ENCODE peak calls at places on chromosomes 13 and 19, in five cellular contexts. One of them, this sample, is unnamed.

GRCh38 chr19:334296-335071 is 10.1 kb downstream of the MIER2 start:
- DNase-seq in stomach: no peak
- DNase-seq in GM12865: no peak
- DNase-seq in endothelial cell: no peak
- DNase-seq in GM13976: no peak
- DNase-seq in this sample: no peak

GRCh38 chr19:55617426-55617825 is 6.9 kb downstream of the ZNF784 start:
- DNase-seq in stomach: no peak
- DNase-seq in GM12865: no peak
- DNase-seq in endothelial cell: no peak
- DNase-seq in GM13976: no peak
- DNase-seq in this sample: no peak

GRCh38 chr13:48977973-48978372 is 2.3 kb downstream of the FNDC3A start:
- DNase-seq in stomach: no peak
- DNase-seq in GM12865: peak
- DNase-seq in endothelial cell: no peak
- DNase-seq in GM13976: no peak
- DNase-seq in this sample: no peak

GRCh38 chr13:113399755-113400149 is 35.8 kb upstream of the GRTP1 start:
- DNase-seq in stomach: no peak
- DNase-seq in GM12865: no peak
- DNase-seq in endothelial cell: no peak
- DNase-seq in GM13976: no peak
- DNase-seq in this sample: no peak

GRCh38 chr19:18128044-18128443 is 24.9 kb upstream of the PIK3R2 start:
- DNase-seq in stomach: no peak
- DNase-seq in GM12865: no peak
- DNase-seq in endothelial cell: no peak
- DNase-seq in GM13976: no peak
- DNase-seq in this sample: peak

GRCh38 chr19:29547981-29548380 is 22.2 kb downstream of the VSTM2B start:
- DNase-seq in stomach: peak
- DNase-seq in GM12865: no peak
- DNase-seq in endothelial cell: no peak
- DNase-seq in GM13976: no peak
- DNase-seq in this sample: no peak

GRCh38 chr19:16514383-16515019 is 18.3 kb downstream of the C19orf44 start:
- DNase-seq in stomach: no peak
- DNase-seq in GM12865: no peak
- DNase-seq in endothelial cell: no peak
- DNase-seq in GM13976: no peak
- DNase-seq in this sample: no peak

GRCh38 chr19:14479985-14480694 is 5.0 kb upstream of the PTGER1 start:
- DNase-seq in stomach: peak
- DNase-seq in GM12865: peak
- DNase-seq in endothelial cell: peak
- DNase-seq in GM13976: peak
- DNase-seq in this sample: peak

GRCh38 chr19:52946322-52947310 is 16.1 kb downstream of the ZNF816 start:
- DNase-seq in stomach: peak
- DNase-seq in GM12865: no peak
- DNase-seq in endothelial cell: peak
- DNase-seq in GM13976: no peak
- DNase-seq in this sample: no peak

GRCh38 chr19:15378529-15379082 is 981 bp downstream of the AKAP8 start:
- DNase-seq in stomach: peak
- DNase-seq in GM12865: peak
- DNase-seq in endothelial cell: peak
- DNase-seq in GM13976: peak
- DNase-seq in this sample: peak

GRCh38 chr19:33864311-33864850 is 67.7 kb downstream of the KCTD15 start:
- DNase-seq in stomach: peak
- DNase-seq in GM12865: no peak
- DNase-seq in endothelial cell: no peak
- DNase-seq in GM13976: no peak
- DNase-seq in this sample: no peak

DNA sequence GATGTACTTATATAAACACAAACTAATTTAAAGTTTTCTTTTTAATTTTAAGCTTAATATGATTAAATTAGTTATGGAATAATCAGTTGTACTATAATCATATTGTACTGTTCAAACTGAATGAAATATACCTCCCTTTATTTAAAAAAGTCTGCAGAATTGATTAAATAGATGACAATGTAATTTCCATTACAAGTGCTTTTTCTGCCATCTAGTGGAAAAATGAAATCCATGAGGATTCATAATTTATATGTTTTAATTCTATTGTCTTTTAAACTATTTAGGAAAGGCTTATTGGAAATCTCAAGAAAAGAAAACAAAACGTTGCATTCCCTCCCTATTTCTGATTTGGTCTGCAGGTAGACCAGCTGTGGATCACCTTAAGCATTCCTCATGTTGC is 30.8 kb downstream of the MZT1 start:
- DNase-seq in stomach: no peak
- DNase-seq in GM12865: no peak
- DNase-seq in endothelial cell: no peak
- DNase-seq in GM13976: no peak
- DNase-seq in this sample: no peak
- TF ChIP-seq CTCF in stomach: no peak
- TF ChIP-seq CTCF in GM12865: no peak
- TF ChIP-seq CTCF in endothelial cell: no peak
- TF ChIP-seq CTCF in GM13976: no peak
- TF ChIP-seq CTCF in this sample: peak

DNA sequence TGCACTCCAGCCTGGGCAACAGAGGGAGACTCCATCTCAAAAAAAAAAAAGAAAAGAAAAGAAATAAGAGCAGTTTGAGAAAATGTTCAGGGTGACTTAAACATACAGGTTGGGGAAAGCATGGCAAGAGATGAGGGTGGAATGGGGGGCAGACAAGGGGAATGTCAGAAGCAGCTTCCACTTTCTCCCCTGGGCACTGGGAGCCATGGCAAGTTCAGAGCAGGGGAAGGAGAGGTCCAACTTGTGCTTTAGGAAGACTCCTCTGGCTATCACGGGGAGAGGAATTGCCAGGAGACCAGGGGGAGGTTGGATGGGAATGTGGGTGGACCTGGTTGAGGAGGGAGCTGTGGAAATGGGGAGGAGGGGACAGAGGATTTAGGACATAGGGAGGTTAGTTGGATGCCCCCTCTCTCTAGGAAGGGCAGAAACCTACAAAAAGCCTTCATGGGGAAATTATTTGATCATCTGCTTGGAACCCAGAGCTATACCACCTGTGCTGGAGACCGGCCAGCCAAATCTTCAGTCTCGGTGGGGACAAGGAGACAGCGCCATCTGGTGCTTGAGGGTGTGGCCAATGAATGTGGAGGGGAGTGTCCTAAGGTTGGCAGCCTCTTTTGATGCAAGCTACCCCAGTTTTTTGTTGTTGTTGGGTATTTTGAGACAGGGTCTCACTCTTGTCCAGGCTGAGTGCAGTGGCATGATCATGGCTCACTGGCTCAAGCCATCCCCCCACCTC is 7.3 kb upstream of the STRN4 start:
- DNase-seq in stomach: peak
- DNase-seq in GM12865: peak
- DNase-seq in endothelial cell: peak
- DNase-seq in GM13976: peak
- DNase-seq in this sample: peak
- TF ChIP-seq CTCF in stomach: no peak
- TF ChIP-seq CTCF in GM12865: peak
- TF ChIP-seq CTCF in endothelial cell: peak
- TF ChIP-seq CTCF in GM13976: peak
- TF ChIP-seq CTCF in this sample: peak

DNA sequence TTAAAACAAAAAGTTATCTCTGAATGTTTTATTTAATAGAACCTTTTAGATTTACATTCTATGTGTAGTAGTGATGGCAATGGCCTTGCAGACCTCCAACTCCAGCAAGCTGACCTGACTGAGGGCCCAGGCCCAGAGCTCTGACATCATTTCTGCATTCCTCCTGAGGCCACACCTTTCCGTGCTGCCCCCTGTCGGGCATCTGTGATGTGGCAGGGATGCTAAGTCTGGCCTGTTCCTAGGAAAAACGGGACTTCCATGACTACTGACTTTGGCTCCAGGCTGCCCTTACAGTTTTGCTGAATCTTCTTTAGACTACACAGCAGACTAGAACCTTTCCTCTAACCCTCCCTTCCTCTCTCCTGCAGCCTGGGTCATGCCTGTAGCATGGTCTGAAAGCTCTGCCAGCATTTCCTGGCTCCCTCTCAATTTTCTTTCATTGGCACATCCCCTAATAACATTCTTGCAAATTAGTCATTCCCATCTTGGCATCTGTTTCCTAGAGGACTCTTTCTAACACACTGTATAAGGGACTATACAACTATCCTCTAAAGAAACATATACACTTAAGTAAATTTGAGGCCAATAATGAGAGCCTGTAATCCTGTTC is 249.0 kb downstream of the GPC5 start:
- DNase-seq in stomach: no peak
- DNase-seq in GM12865: peak
- DNase-seq in endothelial cell: peak
- DNase-seq in GM13976: peak
- DNase-seq in this sample: peak
- TF ChIP-seq CTCF in stomach: no peak
- TF ChIP-seq CTCF in GM12865: peak
- TF ChIP-seq CTCF in endothelial cell: peak
- TF ChIP-seq CTCF in GM13976: peak
- TF ChIP-seq CTCF in this sample: no peak

GRCh38 chr13:45468676-45469075 is 3.9 kb downstream of the COG3 start:
- DNase-seq in stomach: no peak
- DNase-seq in GM12865: peak
- DNase-seq in endothelial cell: no peak
- DNase-seq in GM13976: no peak
- DNase-seq in this sample: peak

GRCh38 chr13:45466359-45466758 is 1.6 kb downstream of the COG3 start:
- DNase-seq in stomach: no peak
- DNase-seq in GM12865: no peak
- DNase-seq in endothelial cell: no peak
- DNase-seq in GM13976: no peak
- DNase-seq in this sample: no peak

GRCh38 chr13:45464141-45464686 is 525 bp upstream of the COG3 start:
- DNase-seq in stomach: no peak
- DNase-seq in GM12865: no peak
- DNase-seq in endothelial cell: no peak
- DNase-seq in GM13976: no peak
- DNase-seq in this sample: no peak

GRCh38 chr13:45464687-45465453 is at the start of gene COG3:
- DNase-seq in stomach: peak
- DNase-seq in GM12865: peak
- DNase-seq in endothelial cell: peak
- DNase-seq in GM13976: peak
- DNase-seq in this sample: peak
- TF ChIP-seq CTCF in stomach: no peak
- TF ChIP-seq CTCF in GM12865: peak
- TF ChIP-seq CTCF in endothelial cell: peak
- TF ChIP-seq CTCF in GM13976: peak
- TF ChIP-seq CTCF in this sample: no peak

DNA sequence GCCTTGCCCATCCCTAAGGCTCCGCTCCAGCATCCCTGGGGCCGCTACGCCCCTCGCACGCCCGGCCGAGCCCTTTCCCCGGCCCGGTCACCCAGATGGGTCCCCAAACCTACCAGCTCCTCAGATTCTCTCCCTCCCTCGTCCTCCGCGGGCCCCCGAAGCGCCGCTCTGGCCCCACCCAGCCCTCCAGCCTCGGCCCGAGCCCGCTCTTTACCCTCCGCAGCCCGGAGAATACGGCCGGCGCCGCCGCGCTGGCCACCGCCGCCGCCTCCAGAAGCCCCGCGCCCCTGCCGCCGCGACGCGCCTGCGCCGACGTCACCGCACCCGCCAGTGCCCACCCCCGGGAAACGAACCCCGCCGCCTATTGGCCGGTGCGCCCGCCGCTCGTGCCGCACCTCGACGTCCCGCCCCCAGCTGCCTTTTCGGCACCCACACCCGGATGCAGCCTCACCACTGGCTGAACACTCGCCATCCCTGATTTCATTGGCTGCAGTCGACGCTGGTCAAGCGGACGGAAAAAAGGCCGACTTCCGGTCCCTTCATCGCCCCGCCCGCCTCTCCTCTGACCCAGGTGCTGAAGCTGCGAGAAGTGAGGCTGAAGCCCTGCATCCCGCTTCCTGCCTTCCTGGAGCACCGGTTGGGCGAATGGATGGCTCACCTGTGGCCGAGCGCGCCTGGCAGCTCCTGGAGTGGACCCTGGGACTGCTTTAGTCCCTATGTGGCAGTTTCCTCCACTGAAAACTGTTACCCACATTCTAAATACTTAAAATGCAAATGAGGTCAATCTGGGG is at the start of gene DAPK3:
- DNase-seq in stomach: peak
- DNase-seq in GM12865: peak
- DNase-seq in endothelial cell: peak
- DNase-seq in GM13976: peak
- DNase-seq in this sample: peak
- TF ChIP-seq CTCF in stomach: no peak
- TF ChIP-seq CTCF in GM12865: no peak
- TF ChIP-seq CTCF in endothelial cell: no peak
- TF ChIP-seq CTCF in GM13976: no peak
- TF ChIP-seq CTCF in this sample: no peak

GRCh38 chr13:40932252-40932651 is 86.9 kb downstream of the ELF1 start:
- DNase-seq in stomach: no peak
- DNase-seq in GM12865: no peak
- DNase-seq in endothelial cell: no peak
- DNase-seq in GM13976: no peak
- DNase-seq in this sample: no peak

GRCh38 chr13:40933508-40933907 is 85.6 kb downstream of the ELF1 start:
- DNase-seq in stomach: no peak
- DNase-seq in GM12865: peak
- DNase-seq in endothelial cell: no peak
- DNase-seq in GM13976: peak
- DNase-seq in this sample: peak

GRCh38 chr13:40927929-40928328 is 91.2 kb downstream of the ELF1 start:
- DNase-seq in stomach: no peak
- DNase-seq in GM12865: no peak
- DNase-seq in endothelial cell: no peak
- DNase-seq in GM13976: no peak
- DNase-seq in this sample: no peak

DNA sequence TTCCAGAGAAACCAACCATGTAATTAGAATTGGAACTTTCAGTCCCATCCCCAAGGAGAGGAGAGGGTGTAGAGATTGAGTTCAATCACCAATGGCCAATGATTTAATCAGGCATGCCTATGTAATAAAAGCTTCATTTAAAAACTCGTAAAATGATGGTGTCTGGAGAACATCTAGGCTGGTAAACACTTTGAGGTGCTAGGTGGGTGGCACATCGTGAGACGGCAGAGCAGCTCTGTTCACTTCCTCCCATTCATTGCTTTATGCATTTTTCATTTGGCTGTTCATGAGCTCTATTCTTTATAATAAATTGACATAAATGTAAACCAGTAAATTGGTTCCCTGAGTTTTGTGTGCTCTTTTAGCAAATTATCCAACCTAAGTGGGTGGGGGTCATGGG is 90.1 kb downstream of the ELF1 start:
- DNase-seq in stomach: no peak
- DNase-seq in GM12865: no peak
- DNase-seq in endothelial cell: no peak
- DNase-seq in GM13976: no peak
- DNase-seq in this sample: no peak
- TF ChIP-seq CTCF in stomach: no peak
- TF ChIP-seq CTCF in GM12865: no peak
- TF ChIP-seq CTCF in endothelial cell: no peak
- TF ChIP-seq CTCF in GM13976: no peak
- TF ChIP-seq CTCF in this sample: no peak